ENCODE peak calls at places on chromosomes 2 and 18, in six cellular contexts. H is NB4, X is GM23248, D is dorsolateral prefrontal cortex, K is cardiac muscle cell, T is breast epithelium. O is an unnamed sample.

GRCh38 chr2:16318474-16319195 is 347.0 kb downstream of the CYRIA start:
- DNase-seq in H (peak), X (no peak), D (no peak), K (no peak), T (no peak), O (no peak)

GRCh38 chr2:124988111-124988510 is 963.0 kb downstream of the CNTNAP5 start:
- DNase-seq in H (no peak), X (no peak), D (no peak), K (no peak), T (no peak), O (no peak)

GRCh38 chr2:206255003-206255402 is 19.5 kb upstream of the ZDBF2 start:
- DNase-seq in H (no peak), X (no peak), D (no peak), K (no peak), T (no peak), O (no peak)

GRCh38 chr2:230226090-230226551 is 585 bp downstream of the SP140 start:
- DNase-seq in H (peak), X (no peak), D (no peak), K (no peak), T (no peak), O (peak)

GRCh38 chr2:240991378-240992263 is 6.8 kb upstream of the SNED1 start:
- DNase-seq in H (peak), X (peak), D (peak), K (no peak), T (peak), O (no peak)

GRCh38 chr2:233399306-233400225 is 45.3 kb downstream of the DGKD start:
- DNase-seq in H (peak), X (no peak), D (no peak), K (no peak), T (no peak), O (no peak)

GRCh38 chr18:67794512-67794911 is 278.0 kb upstream of the DSEL start:
- DNase-seq in H (no peak), X (peak), D (no peak), K (no peak), T (no peak), O (no peak)

GRCh38 chr2:42659601-42660000 is 91.2 kb downstream of the MTA3 start:
- DNase-seq in H (no peak), X (peak), D (no peak), K (no peak), T (no peak), O (no peak)

GRCh38 chr2:221448086-221448856 is 123.8 kb downstream of the EPHA4 start:
- DNase-seq in H (no peak), X (no peak), D (no peak), K (no peak), T (no peak), O (no peak)

GRCh38 chr2:216236486-216236885 is 127.3 kb downstream of the XRCC5 start:
- DNase-seq in H (no peak), X (no peak), D (no peak), K (no peak), T (no peak), O (no peak)

DNA sequence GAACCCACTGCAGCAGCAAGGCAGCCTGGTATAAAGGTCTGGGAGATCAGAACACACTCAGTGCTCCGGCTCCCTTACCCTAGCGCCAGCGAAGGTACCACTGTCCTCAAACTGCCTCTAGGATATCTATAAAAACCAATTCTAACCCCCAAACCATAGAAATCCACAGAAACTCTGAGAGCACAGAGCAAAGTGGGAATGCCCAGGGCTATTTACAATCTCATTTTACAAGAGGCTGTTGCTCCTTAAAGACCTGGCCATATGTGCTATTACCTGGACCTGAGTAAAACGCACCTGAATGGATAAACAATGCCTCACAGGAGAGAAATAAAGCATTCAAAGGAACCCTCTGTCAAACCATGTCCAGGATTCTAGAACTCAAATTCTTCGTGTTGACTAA is 4.3 kb downstream of the STK39 start:
- DNase-seq in H (no peak), X (no peak), D (no peak), K (no peak), T (no peak), O (no peak)
- H3K4me3 ChIP-seq in H (no peak), X (no peak), D (no peak), K (no peak), T (no peak), O (no peak)

DNA sequence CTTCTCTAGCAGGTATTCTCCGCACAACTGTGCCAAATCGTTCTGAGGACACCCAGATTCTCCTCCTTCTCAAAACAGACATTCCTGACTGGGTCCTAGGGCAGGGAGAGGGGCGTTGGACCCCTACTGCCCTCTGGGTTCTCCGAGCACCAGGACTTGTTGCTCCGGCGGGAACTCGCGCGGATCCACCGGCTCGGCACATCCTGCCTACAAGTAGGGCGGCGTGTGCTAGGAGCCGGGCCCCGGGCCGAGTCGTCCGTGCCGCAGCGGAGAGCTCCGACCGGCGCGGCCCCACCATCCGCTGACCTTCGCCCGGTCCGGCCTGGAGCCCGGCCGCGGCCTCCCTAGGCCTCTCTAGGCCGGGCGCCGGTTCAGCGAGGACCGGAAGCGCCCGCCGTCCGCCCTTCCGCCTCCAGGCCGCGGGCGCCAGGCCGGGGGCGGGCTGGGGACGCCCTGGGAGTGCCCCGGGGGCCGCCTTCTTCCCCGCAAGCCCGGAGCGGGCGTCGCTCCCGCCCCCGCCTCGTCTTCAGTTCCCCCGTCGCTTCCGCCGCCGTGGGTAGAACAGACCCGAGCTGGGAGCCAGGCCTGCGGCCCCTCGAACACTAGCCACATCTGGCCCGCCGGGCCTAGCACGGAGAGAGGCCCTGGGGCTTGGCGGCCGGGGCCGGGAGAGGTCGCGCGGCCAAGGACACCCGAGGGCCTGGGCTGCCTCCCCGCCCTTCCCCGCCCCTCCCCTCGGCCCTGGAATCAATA is 7.6 kb upstream of the ONECUT2 start:
- DNase-seq in H (no peak), X (peak), D (no peak), K (no peak), T (no peak), O (no peak)
- H3K4me3 ChIP-seq in H (no peak), X (no peak), D (peak), K (no peak), T (peak), O (no peak)

GRCh38 chr18:55301836-55302235 is 286.2 kb downstream of the TCF4 start:
- DNase-seq in H (no peak), X (no peak), D (no peak), K (no peak), T (no peak), O (no peak)
- H3K4me3 ChIP-seq in H (no peak), X (peak), D (peak), K (no peak), T (peak), O (peak)

GRCh38 chr2:226903179-226903578 is 67.3 kb downstream of the RHBDD1 start:
- DNase-seq in H (no peak), X (peak), D (no peak), K (no peak), T (no peak), O (no peak)

GRCh38 chr2:226906439-226906796 is 70.6 kb downstream of the RHBDD1 start:
- DNase-seq in H (no peak), X (no peak), D (no peak), K (no peak), T (no peak), O (no peak)

GRCh38 chr2:226905718-226906438 is 70.0 kb downstream of the RHBDD1 start:
- DNase-seq in H (no peak), X (no peak), D (no peak), K (no peak), T (no peak), O (peak)

GRCh38 chr2:226902041-226902972 is 66.5 kb downstream of the RHBDD1 start:
- DNase-seq in H (no peak), X (peak), D (no peak), K (no peak), T (no peak), O (no peak)

GRCh38 chr2:226904592-226904991 is 68.7 kb downstream of the RHBDD1 start:
- DNase-seq in H (no peak), X (no peak), D (no peak), K (no peak), T (no peak), O (peak)
- H3K4me3 ChIP-seq in H (no peak), X (no peak), D (no peak), K (no peak), T (no peak), O (no peak)

GRCh38 chr18:36672437-36673344 is 156.1 kb downstream of the TPGS2 start:
- DNase-seq in H (peak), X (peak), D (no peak), K (no peak), T (no peak), O (peak)
- H3K4me3 ChIP-seq in H (peak), X (peak), D (peak), K (no peak), T (peak), O (no peak)

DNA sequence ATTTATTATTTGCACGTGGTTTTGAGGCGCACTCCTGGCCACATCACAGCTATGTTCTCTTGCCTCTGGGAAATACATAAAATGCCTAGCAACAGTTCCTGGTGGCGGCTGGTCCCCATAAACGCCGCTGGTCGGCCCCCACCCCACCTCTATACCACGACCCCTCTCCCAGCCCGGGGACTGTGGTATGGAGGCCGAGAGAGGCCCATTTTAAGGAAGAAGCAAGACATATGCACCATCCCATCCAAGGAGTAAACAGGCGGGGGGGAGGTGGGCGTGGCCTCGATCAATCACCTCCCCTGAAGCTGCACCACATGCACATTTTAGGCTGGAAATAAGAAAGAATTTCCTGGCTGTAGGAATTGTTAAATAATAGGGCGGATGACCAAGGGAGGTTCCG is 82.6 kb downstream of the BCL2 start:
- DNase-seq in H (no peak), X (peak), D (no peak), K (no peak), T (no peak), O (no peak)
- H3K4me3 ChIP-seq in H (no peak), X (peak), D (no peak), K (no peak), T (peak), O (no peak)

DNA sequence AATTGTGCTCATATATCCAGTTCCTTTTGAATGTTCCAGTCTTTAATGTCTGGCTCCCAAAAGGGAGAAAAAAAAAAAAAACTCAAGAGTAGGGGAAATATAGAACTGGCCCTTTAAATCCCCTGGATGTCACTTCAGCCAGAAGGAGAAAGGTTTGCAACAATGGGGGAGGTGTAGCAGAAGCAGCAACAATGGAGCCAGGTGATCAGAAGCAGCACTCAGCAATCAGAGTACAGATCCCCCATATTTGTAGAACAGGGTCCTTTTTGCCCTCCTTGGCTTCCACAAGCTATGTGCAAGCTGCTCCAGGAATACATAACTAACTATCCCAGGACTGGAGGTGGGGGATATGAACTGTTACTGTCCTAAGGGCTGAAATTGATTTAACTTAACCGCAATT is 25.8 kb upstream of the ZNF397 start:
- DNase-seq in H (no peak), X (no peak), D (no peak), K (peak), T (no peak), O (no peak)
- H3K4me3 ChIP-seq in H (no peak), X (no peak), D (no peak), K (no peak), T (no peak), O (no peak)

GRCh38 chr18:32763306-32763705 is 9.5 kb downstream of the KLHL14 start:
- DNase-seq in H (no peak), X (no peak), D (no peak), K (no peak), T (no peak), O (no peak)

GRCh38 chr18:32767400-32767799 is 5.4 kb downstream of the KLHL14 start:
- DNase-seq in H (no peak), X (no peak), D (no peak), K (no peak), T (no peak), O (no peak)

GRCh38 chr18:32761231-32761785 is 11.5 kb downstream of the KLHL14 start:
- DNase-seq in H (no peak), X (no peak), D (no peak), K (no peak), T (no peak), O (no peak)

GRCh38 chr18:32768646-32769206 is 4.1 kb downstream of the KLHL14 start:
- DNase-seq in H (no peak), X (no peak), D (no peak), K (no peak), T (no peak), O (no peak)

GRCh38 chr18:32764611-32765244 is 8.1 kb downstream of the KLHL14 start:
- DNase-seq in H (no peak), X (no peak), D (no peak), K (no peak), T (no peak), O (no peak)
- H3K4me3 ChIP-seq in H (no peak), X (no peak), D (no peak), K (peak), T (no peak), O (no peak)

DNA sequence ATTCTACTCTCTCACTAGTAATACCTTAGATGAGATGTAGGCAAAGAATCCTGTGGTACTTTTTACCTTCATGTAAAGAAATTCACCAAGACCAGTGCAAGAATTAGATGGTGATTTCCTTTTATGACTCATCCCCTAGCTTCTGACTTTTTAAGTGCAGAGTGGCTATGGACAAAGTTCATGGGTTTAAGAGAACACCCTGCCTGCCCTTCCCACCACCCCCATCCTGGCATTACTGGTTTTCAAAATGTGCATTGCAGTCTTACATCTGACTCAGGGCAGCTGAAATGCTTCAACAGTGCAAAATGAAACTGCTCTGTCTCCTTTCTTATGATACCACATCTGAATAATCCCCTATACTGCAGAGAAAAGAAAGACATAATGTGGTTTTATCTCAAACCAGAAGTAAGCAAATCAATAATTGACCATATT is 22.6 kb downstream of the MAIP1 start:
- DNase-seq in H (peak), X (peak), D (no peak), K (no peak), T (no peak), O (peak)
- H3K4me3 ChIP-seq in H (no peak), X (peak), D (no peak), K (no peak), T (no peak), O (no peak)

GRCh38 chr2:72917138-72917874 is at the start of gene EMX1:
- DNase-seq in H (no peak), X (peak), D (peak), K (peak), T (no peak), O (peak)
- H3K4me3 ChIP-seq in H (no peak), X (no peak), D (peak), K (peak), T (peak), O (peak)